ENCODE peak calls at places on chromosomes 12 and 14, in nine cellular contexts. X, W, C, P, D, K, S, L and G are unnamed samples.

GRCh38 chr14:102779574-102780315 is 2.5 kb downstream of the TRAF3 start:
- DNase-seq in X (no peak), W (no peak), C (no peak), P (no peak), D (no peak), K (no peak), S (no peak), L (no peak), G (no peak)

GRCh38 chr12:86376052-86376451 is 119.9 kb upstream of the MGAT4C start:
- DNase-seq in X (peak), W (no peak), C (no peak), P (no peak), D (no peak), K (no peak), S (no peak), L (no peak), G (no peak)

GRCh38 chr12:67752226-67752732 is 103.7 kb downstream of the DYRK2 start:
- DNase-seq in X (no peak), W (no peak), C (no peak), P (no peak), D (no peak), K (no peak), S (no peak), L (no peak), G (no peak)

GRCh38 chr14:89198544-89199329 is 218.3 kb downstream of the FOXN3 start:
- DNase-seq in X (no peak), W (no peak), C (no peak), P (no peak), D (no peak), K (no peak), S (no peak), L (no peak), G (no peak)

GRCh38 chr14:49550284-49551184 is 35.6 kb downstream of the RPS29 start:
- DNase-seq in X (peak), W (peak), C (no peak), P (no peak), D (peak), K (no peak), S (no peak), L (no peak), G (peak)

GRCh38 chr14:25050494-25051170 is 685 bp upstream of the STXBP6 start:
- DNase-seq in X (no peak), W (no peak), C (no peak), P (no peak), D (no peak), K (no peak), S (no peak), L (no peak), G (no peak)

GRCh38 chr14:32565256-32565655 is 236.2 kb downstream of the AKAP6 start:
- DNase-seq in X (no peak), W (no peak), C (peak), P (no peak), D (no peak), K (no peak), S (no peak), L (no peak), G (no peak)

GRCh38 chr14:99660794-99661193 is 15.9 kb downstream of the HHIPL1 start:
- DNase-seq in X (no peak), W (no peak), C (no peak), P (no peak), D (no peak), K (no peak), S (no peak), L (no peak), G (no peak)

GRCh38 chr14:100362311-100362927 is 39.3 kb downstream of the SLC25A47 start:
- DNase-seq in X (no peak), W (no peak), C (no peak), P (no peak), D (no peak), K (no peak), S (no peak), L (no peak), G (no peak)

GRCh38 chr12:73678335-73678734 is 859.3 kb upstream of the ATXN7L3B start:
- DNase-seq in X (no peak), W (no peak), C (no peak), P (no peak), D (no peak), K (no peak), S (no peak), L (no peak), G (no peak)

GRCh38 chr12:104630230-104630670 is 173.5 kb downstream of the CHST11 start:
- DNase-seq in X (no peak), W (no peak), C (peak), P (no peak), D (no peak), K (no peak), S (no peak), L (no peak), G (no peak)

GRCh38 chr12:47272412-47273190 is 192.8 kb upstream of the AMIGO2 start:
- DNase-seq in X (no peak), W (no peak), C (no peak), P (no peak), D (no peak), K (no peak), S (no peak), L (no peak), G (no peak)

GRCh38 chr14:94079891-94080605 is 954 bp downstream of the DDX24 start:
- DNase-seq in X (peak), W (peak), C (no peak), P (no peak), D (peak), K (no peak), S (no peak), L (no peak), G (no peak)

GRCh38 chr12:121217761-121218160 is 7.8 kb downstream of the P2RX4 start:
- DNase-seq in X (no peak), W (no peak), C (no peak), P (no peak), D (no peak), K (no peak), S (no peak), L (no peak), G (no peak)

GRCh38 chr12:27801630-27802029 is 21.6 kb upstream of the MANSC4 start:
- DNase-seq in X (no peak), W (no peak), C (no peak), P (no peak), D (no peak), K (no peak), S (no peak), L (no peak), G (no peak)

GRCh38 chr14:99544971-99545370 is 59.0 kb downstream of the CCDC85C start:
- DNase-seq in X (no peak), W (no peak), C (no peak), P (no peak), D (no peak), K (no peak), S (no peak), L (no peak), G (no peak)

GRCh38 chr14:41285193-41285748 is 321.4 kb upstream of the LRFN5 start:
- DNase-seq in X (peak), W (peak), C (peak), P (no peak), D (peak), K (no peak), S (no peak), L (no peak), G (peak)

GRCh38 chr14:74038015-74038859 is 19.1 kb downstream of the BBOF1 start:
- DNase-seq in X (peak), W (peak), C (peak), P (peak), D (peak), K (no peak), S (no peak), L (no peak), G (peak)

GRCh38 chr14:61179776-61180398 is 101.3 kb downstream of the TMEM30B start:
- DNase-seq in X (no peak), W (no peak), C (no peak), P (no peak), D (no peak), K (no peak), S (no peak), L (no peak), G (no peak)

GRCh38 chr12:19959353-19959752 is 409.0 kb upstream of the PDE3A start:
- DNase-seq in X (no peak), W (peak), C (no peak), P (no peak), D (no peak), K (no peak), S (no peak), L (no peak), G (no peak)

GRCh38 chr14:20606190-20606901 is 15.2 kb upstream of the RNASE12 start:
- DNase-seq in X (no peak), W (peak), C (peak), P (no peak), D (no peak), K (no peak), S (no peak), L (no peak), G (no peak)

GRCh38 chr12:132771126-132771838 is 9.7 kb upstream of the ANKLE2 start:
- DNase-seq in X (peak), W (no peak), C (no peak), P (no peak), D (no peak), K (no peak), S (no peak), L (no peak), G (peak)

GRCh38 chr14:67446371-67447032 is 34.5 kb upstream of the PLEK2 start:
- DNase-seq in X (no peak), W (no peak), C (peak), P (no peak), D (no peak), K (no peak), S (no peak), L (no peak), G (no peak)

GRCh38 chr12:129185855-129186254 is 332.6 kb downstream of the GLT1D1 start:
- DNase-seq in X (no peak), W (no peak), C (no peak), P (no peak), D (no peak), K (no peak), S (no peak), L (no peak), G (no peak)

GRCh38 chr12:54935235-54935951 is 49.2 kb downstream of the TESPA1 start:
- DNase-seq in X (no peak), W (peak), C (no peak), P (peak), D (no peak), K (no peak), S (peak), L (no peak), G (peak)

GRCh38 chr14:80522936-80523335 is 311.6 kb upstream of the DIO2 start:
- DNase-seq in X (no peak), W (peak), C (peak), P (no peak), D (no peak), K (no peak), S (no peak), L (no peak), G (no peak)

GRCh38 chr12:1318327-1319031 is 275.9 kb downstream of the FBXL14 start:
- DNase-seq in X (peak), W (peak), C (peak), P (no peak), D (peak), K (peak), S (no peak), L (no peak), G (peak)

GRCh38 chr14:80959448-80960006 is 4.1 kb downstream of the TSHR start:
- DNase-seq in X (peak), W (no peak), C (no peak), P (no peak), D (peak), K (no peak), S (no peak), L (no peak), G (peak)

GRCh38 chr14:28609228-28609828 is 157.3 kb upstream of the FOXG1 start:
- DNase-seq in X (peak), W (peak), C (peak), P (no peak), D (peak), K (no peak), S (no peak), L (no peak), G (peak)

GRCh38 chr14:75452900-75453816 is 25.3 kb downstream of the JDP2 start:
- DNase-seq in X (no peak), W (peak), C (no peak), P (no peak), D (no peak), K (peak), S (no peak), L (peak), G (no peak)

GRCh38 chr12:32650508-32650907 is 28.6 kb upstream of the DNM1L start:
- DNase-seq in X (no peak), W (peak), C (no peak), P (no peak), D (no peak), K (no peak), S (no peak), L (no peak), G (no peak)

GRCh38 chr12:24770851-24771250 is 178.1 kb downstream of the BCAT1 start:
- DNase-seq in X (no peak), W (no peak), C (no peak), P (no peak), D (no peak), K (no peak), S (no peak), L (no peak), G (no peak)

GRCh38 chr12:16347391-16348298 is at the start of gene MGST1:
- DNase-seq in X (peak), W (peak), C (peak), P (no peak), D (no peak), K (no peak), S (no peak), L (peak), G (peak)

GRCh38 chr14:50801706-50802105 is 29.3 kb downstream of the NIN start:
- DNase-seq in X (no peak), W (peak), C (no peak), P (no peak), D (no peak), K (no peak), S (no peak), L (no peak), G (no peak)

GRCh38 chr12:162467-163307 is 51.3 kb downstream of the SLC6A12 start:
- DNase-seq in X (no peak), W (no peak), C (peak), P (no peak), D (no peak), K (peak), S (no peak), L (no peak), G (peak)

GRCh38 chr12:26276709-26277108 is 81.3 kb downstream of the SSPN start:
- DNase-seq in X (no peak), W (peak), C (no peak), P (no peak), D (no peak), K (no peak), S (no peak), L (no peak), G (no peak)

GRCh38 chr12:115660211-115660805 is 617.2 kb downstream of the MED13L start:
- DNase-seq in X (no peak), W (peak), C (no peak), P (no peak), D (no peak), K (no peak), S (no peak), L (no peak), G (no peak)

GRCh38 chr12:111434049-111434448 is 28.3 kb downstream of the SH2B3 start:
- DNase-seq in X (no peak), W (no peak), C (no peak), P (no peak), D (no peak), K (no peak), S (no peak), L (no peak), G (no peak)